ENCODE peak calls at places on chromosomes 12 and 14, in seven cellular contexts. F is iPS-NIHi11; O is fibroblast of villous mesenchyme; Z is mammary epithelial cell; C is cerebellum; X is activated naive CD4-positive, alpha-beta T cell; H is activated CD4-positive, alpha-beta T cell treated with anti-CD3 and anti-CD28 coated beads for 24 hours. N is an unnamed sample.

GRCh38 chr12:123387508-123388217 is 3.7 kb downstream of the KMT5A start:
- DNase-seq in F (no peak), O (no peak), Z (no peak), C (no peak), X (no peak), H (no peak), N (no peak)

GRCh38 chr12:57131896-57132744 is 3.8 kb downstream of the LRP1 start:
- DNase-seq in F (no peak), O (no peak), Z (no peak), C (no peak), X (no peak), H (no peak), N (no peak)

GRCh38 chr12:98417303-98417702 is 98.1 kb upstream of the TMPO start:
- DNase-seq in F (no peak), O (peak), Z (no peak), C (no peak), X (no peak), H (no peak), N (no peak)

GRCh38 chr12:4269279-4269991 is 4.1 kb upstream of the CCND2 start:
- DNase-seq in F (peak), O (peak), Z (peak), C (no peak), X (peak), H (peak), N (peak)

GRCh38 chr12:130826151-130826801 is 12.8 kb downstream of the STX2 start:
- DNase-seq in F (peak), O (peak), Z (peak), C (no peak), X (peak), H (peak), N (peak)

GRCh38 chr12:64175254-64175945 is 46.7 kb downstream of the KICS2 start:
- DNase-seq in F (peak), O (peak), Z (no peak), C (no peak), X (no peak), H (no peak), N (no peak)

GRCh38 chr14:68651652-68652432 is 141.0 kb downstream of the ZFP36L1 start:
- DNase-seq in F (no peak), O (peak), Z (no peak), C (no peak), X (no peak), H (no peak), N (peak)

GRCh38 chr12:108939594-108939993 is 59.7 kb downstream of the DAO start:
- DNase-seq in F (peak), O (peak), Z (peak), C (no peak), X (no peak), H (no peak), N (peak)

GRCh38 chr14:91112172-91112571 is 1.7 kb upstream of the DGLUCY start:
- DNase-seq in F (no peak), O (no peak), Z (no peak), C (no peak), X (no peak), H (no peak), N (no peak)

GRCh38 chr14:65879218-65880009 is 466.9 kb downstream of the FUT8 start:
- DNase-seq in F (no peak), O (peak), Z (peak), C (no peak), X (no peak), H (no peak), N (no peak)

GRCh38 chr14:51566831-51567582 is 84.7 kb upstream of the FRMD6 start:
- DNase-seq in F (no peak), O (no peak), Z (no peak), C (no peak), X (no peak), H (no peak), N (no peak)

GRCh38 chr14:66680216-66680615 is 172.3 kb downstream of the GPHN start:
- DNase-seq in F (no peak), O (no peak), Z (no peak), C (no peak), X (no peak), H (no peak), N (no peak)

GRCh38 chr12:6097384-6097783 is 27.1 kb downstream of the VWF start:
- DNase-seq in F (no peak), O (no peak), Z (peak), C (no peak), X (no peak), H (no peak), N (no peak)

GRCh38 chr14:105014631-105015030 is 6.3 kb downstream of the CDCA4 start:
- DNase-seq in F (no peak), O (no peak), Z (no peak), C (no peak), X (no peak), H (no peak), N (no peak)

GRCh38 chr12:27324452-27324999 is 8.1 kb upstream of the BMAL2 start:
- DNase-seq in F (no peak), O (no peak), Z (no peak), C (no peak), X (no peak), H (no peak), N (no peak)

N was measured in ecto neural progenitor cell.